ENCODE peak calls at places on chromosomes 2 and 18, in four cellular contexts. One of them, this sample, is unnamed.

GRCh38 chr2:219010162-219010756 is 17.0 kb upstream of the CRYBA2 start:
- DNase-seq in GM12878: no peak
- DNase-seq in H1: no peak
- DNase-seq in SK-N-SH: peak; percentile 64
- DNase-seq in this sample: peak; percentile 37

GRCh38 chr18:47932603-47933002 is 2.1 kb upstream of the SMAD2 start:
- DNase-seq in H1: no peak
- DNase-seq in SK-N-SH: no peak
- DNase-seq in GM12878: no peak
- DNase-seq in this sample: no peak

GRCh38 chr2:55153564-55154315 is 78.4 kb downstream of the CLHC1 start:
- DNase-seq in H1: no peak
- DNase-seq in SK-N-SH: no peak
- DNase-seq in GM12878: no peak
- DNase-seq in this sample: no peak

GRCh38 chr2:85988210-85988913 is 99.6 kb upstream of the ST3GAL5 start:
- DNase-seq in SK-N-SH: no peak
- DNase-seq in GM12878: no peak
- DNase-seq in H1: no peak
- DNase-seq in this sample: no peak

GRCh38 chr18:28805491-28805890 is 628.6 kb upstream of the CDH2 start:
- DNase-seq in SK-N-SH: no peak
- DNase-seq in H1: no peak
- DNase-seq in GM12878: no peak
- DNase-seq in this sample: no peak

GRCh38 chr2:40760071-40760666 is 308.3 kb upstream of the SLC8A1 start:
- DNase-seq in H1: peak; percentile 56
- DNase-seq in GM12878: no peak
- DNase-seq in SK-N-SH: peak; percentile 25
- DNase-seq in this sample: peak; percentile 35

GRCh38 chr2:119638246-119638645 is 40.8 kb upstream of the TMEM177 start:
- DNase-seq in H1: no peak
- DNase-seq in GM12878: no peak
- DNase-seq in SK-N-SH: no peak
- DNase-seq in this sample: peak; percentile 32

GRCh38 chr2:191901031-191901430 is 54.1 kb upstream of the CAVIN2 start:
- DNase-seq in SK-N-SH: no peak
- DNase-seq in GM12878: no peak
- DNase-seq in H1: no peak
- DNase-seq in this sample: no peak

GRCh38 chr18:62710417-62710816 is 4.9 kb upstream of the PHLPP1 start:
- DNase-seq in GM12878: no peak
- DNase-seq in H1: no peak
- DNase-seq in SK-N-SH: peak; percentile 11
- DNase-seq in this sample: no peak

GRCh38 chr2:170651603-170652002 is 63.5 kb upstream of the SP5 start:
- DNase-seq in GM12878: no peak
- DNase-seq in H1: no peak
- DNase-seq in SK-N-SH: no peak
- DNase-seq in this sample: no peak

GRCh38 chr2:205860146-205860545 is 177.8 kb downstream of the NRP2 start:
- DNase-seq in H1: no peak
- DNase-seq in GM12878: no peak
- DNase-seq in SK-N-SH: no peak
- DNase-seq in this sample: no peak

GRCh38 chr2:18149660-18150246 is 271.3 kb downstream of the KCNS3 start:
- DNase-seq in SK-N-SH: peak; percentile 57
- DNase-seq in GM12878: no peak
- DNase-seq in H1: no peak
- DNase-seq in this sample: peak; percentile 31

GRCh38 chr2:190110131-190110530 is 47.6 kb upstream of the MSTN start:
- DNase-seq in H1: no peak
- DNase-seq in SK-N-SH: no peak
- DNase-seq in GM12878: no peak
- DNase-seq in this sample: no peak

GRCh38 chr2:134537702-134538101 is 181.1 kb downstream of the TMEM163 start:
- DNase-seq in H1: no peak
- DNase-seq in SK-N-SH: no peak
- DNase-seq in GM12878: no peak
- DNase-seq in this sample: no peak

GRCh38 chr2:26139269-26140183 is 33.4 kb upstream of the GAREM2 start:
- DNase-seq in GM12878: no peak
- DNase-seq in H1: no peak
- DNase-seq in SK-N-SH: no peak
- DNase-seq in this sample: no peak

GRCh38 chr2:238586931-238587775 is 160.4 kb downstream of the ASB1 start:
- DNase-seq in SK-N-SH: no peak
- DNase-seq in H1: no peak
- DNase-seq in GM12878: no peak
- DNase-seq in this sample: no peak

GRCh38 chr2:122218596-122218995 is 463.1 kb downstream of the TSN start:
- DNase-seq in SK-N-SH: no peak
- DNase-seq in GM12878: no peak
- DNase-seq in H1: no peak
- DNase-seq in this sample: no peak

GRCh38 chr2:238420878-238421694 is 5.6 kb upstream of the ASB1 start:
- DNase-seq in SK-N-SH: no peak
- DNase-seq in GM12878: no peak
- DNase-seq in H1: no peak
- DNase-seq in this sample: no peak

GRCh38 chr2:101734511-101735165 is 37.1 kb downstream of the MAP4K4 start:
- DNase-seq in SK-N-SH: no peak
- DNase-seq in GM12878: no peak
- DNase-seq in H1: no peak
- DNase-seq in this sample: no peak

GRCh38 chr2:130183500-130184373 is 1.7 kb downstream of the MZT2B start:
- DNase-seq in H1: no peak
- DNase-seq in GM12878: no peak
- DNase-seq in SK-N-SH: peak; percentile 76
- DNase-seq in this sample: peak; percentile 32

GRCh38 chr2:28365158-28365557 is 27.5 kb upstream of the FOSL2 start:
- DNase-seq in H1: no peak
- DNase-seq in GM12878: no peak
- DNase-seq in SK-N-SH: no peak
- DNase-seq in this sample: no peak

GRCh38 chr18:60067426-60068210 is 167.8 kb downstream of the PMAIP1 start:
- DNase-seq in SK-N-SH: no peak
- DNase-seq in GM12878: no peak
- DNase-seq in H1: no peak
- DNase-seq in this sample: no peak

GRCh38 chr2:188404341-188405004 is 112.8 kb downstream of the GULP1 start:
- DNase-seq in SK-N-SH: no peak
- DNase-seq in H1: no peak
- DNase-seq in GM12878: no peak
- DNase-seq in this sample: no peak

GRCh38 chr18:77316013-77316412 is 66.4 kb downstream of the GALR1 start:
- DNase-seq in SK-N-SH: no peak
- DNase-seq in H1: no peak
- DNase-seq in GM12878: no peak
- DNase-seq in this sample: no peak

DNA sequence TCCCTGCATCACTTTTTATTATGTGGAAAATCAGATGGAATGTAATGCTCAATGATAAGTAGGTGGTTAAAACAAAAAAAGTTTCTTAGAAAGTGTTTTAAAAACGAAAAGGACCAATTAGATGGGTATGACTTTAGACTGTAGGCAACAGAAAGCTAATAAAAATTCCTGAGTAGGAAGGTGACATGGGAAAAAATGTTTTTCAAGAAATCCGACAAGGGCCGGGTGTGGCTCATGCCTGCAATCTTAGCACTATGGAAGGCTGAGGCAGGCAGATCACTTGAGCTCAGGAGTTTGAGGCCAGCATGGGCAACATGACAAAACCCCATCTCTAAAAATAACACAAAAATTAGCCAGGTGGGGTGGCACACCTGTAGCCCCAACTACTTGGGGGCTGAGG is 126.1 kb downstream of the THADA start:
- DNase-seq in H1: no peak
- DNase-seq in GM12878: no peak
- DNase-seq in SK-N-SH: no peak
- DNase-seq in this sample: no peak
- TF ChIP-seq TCF12 in H1: no peak
- TF ChIP-seq TCF12 in GM12878: no peak
- TF ChIP-seq TCF12 in SK-N-SH: no peak
- TF ChIP-seq TCF12 in this sample: no peak

DNA sequence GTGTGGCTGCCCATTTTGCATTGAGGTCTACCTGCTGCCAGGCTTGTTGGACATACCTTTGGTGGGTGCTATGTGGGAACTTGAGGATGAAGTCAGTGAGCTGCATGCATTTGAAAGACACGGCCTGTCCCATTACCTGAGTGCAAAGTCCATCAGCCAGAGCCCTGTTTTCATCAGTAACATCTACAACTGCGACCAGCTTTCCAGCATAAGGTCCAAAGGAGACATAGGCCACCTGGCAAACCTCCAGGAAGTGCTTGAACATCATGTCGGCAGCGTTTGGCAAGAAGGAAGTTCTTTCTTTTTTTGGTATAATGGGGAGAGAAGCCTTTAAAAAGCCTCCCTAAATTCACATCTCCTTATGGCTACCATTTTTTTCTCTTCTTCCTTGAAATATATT is 143.1 kb downstream of the FAM161A start:
- DNase-seq in SK-N-SH: no peak
- DNase-seq in H1: peak; percentile 27
- DNase-seq in GM12878: no peak
- DNase-seq in this sample: peak; percentile 61
- TF ChIP-seq TCF12 in SK-N-SH: no peak
- TF ChIP-seq TCF12 in H1: no peak
- TF ChIP-seq TCF12 in GM12878: no peak
- TF ChIP-seq TCF12 in this sample: no peak

GRCh38 chr2:45575881-45576280 is 35.2 kb downstream of the SRBD1 start:
- DNase-seq in H1: no peak
- DNase-seq in GM12878: no peak
- DNase-seq in SK-N-SH: no peak
- DNase-seq in this sample: no peak
- TF ChIP-seq TCF12 in H1: no peak
- TF ChIP-seq TCF12 in GM12878: no peak
- TF ChIP-seq TCF12 in SK-N-SH: no peak
- TF ChIP-seq TCF12 in this sample: no peak

DNA sequence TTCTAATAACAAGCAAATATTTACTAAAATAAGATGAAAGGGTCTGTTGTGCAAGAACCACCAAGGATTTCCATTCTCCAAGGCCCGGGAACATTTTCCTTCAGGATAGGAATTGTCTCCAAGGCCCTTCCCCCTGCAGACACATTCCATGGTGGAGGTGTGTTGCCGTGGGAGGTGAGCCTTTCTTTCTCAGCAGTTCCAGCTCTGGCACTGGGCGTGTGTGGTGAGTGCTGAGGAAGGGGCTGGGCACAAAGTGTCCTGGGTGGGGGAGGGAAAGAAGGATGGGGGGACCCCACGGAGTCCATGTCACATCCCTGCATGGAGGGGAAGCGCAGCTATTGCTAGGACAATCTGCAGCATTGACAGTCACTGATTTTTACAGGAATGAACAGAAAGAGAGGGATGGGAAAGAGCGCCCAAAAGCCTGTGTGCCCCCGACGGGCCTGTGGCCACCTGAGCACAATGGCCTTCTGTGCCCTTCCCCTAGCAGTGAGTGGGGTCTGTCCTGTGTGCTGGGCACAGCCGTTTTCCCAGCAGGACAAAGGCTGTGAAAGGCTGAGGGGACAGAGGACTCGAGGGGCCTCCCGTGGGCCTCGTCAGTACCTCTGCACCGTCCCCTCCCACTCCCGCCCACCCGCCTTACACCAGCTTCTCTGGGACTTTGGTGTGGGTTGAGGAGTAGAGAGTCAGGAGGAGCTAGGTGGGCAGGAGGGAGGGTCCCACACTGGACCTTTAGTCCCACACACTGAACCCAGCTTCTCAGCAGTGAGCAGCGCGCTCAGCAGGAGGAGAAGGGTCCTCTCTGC is 79.8 kb downstream of the PTGR3 start:
- DNase-seq in SK-N-SH: no peak
- DNase-seq in GM12878: no peak
- DNase-seq in H1: peak; percentile 22
- DNase-seq in this sample: no peak
- TF ChIP-seq TCF12 in SK-N-SH: no peak
- TF ChIP-seq TCF12 in GM12878: no peak
- TF ChIP-seq TCF12 in H1: no peak
- TF ChIP-seq TCF12 in this sample: no peak

GRCh38 chr2:179605341-179605740 is 256.1 kb downstream of the ZNF385B start:
- DNase-seq in SK-N-SH: no peak
- DNase-seq in GM12878: no peak
- DNase-seq in H1: no peak
- DNase-seq in this sample: no peak
- TF ChIP-seq TCF12 in SK-N-SH: no peak
- TF ChIP-seq TCF12 in GM12878: no peak
- TF ChIP-seq TCF12 in H1: no peak
- TF ChIP-seq TCF12 in this sample: no peak